ENCODE peak calls at places on chromosomes 1 and 21, in six cellular contexts. P, Q, H, L, M and V are unnamed samples.
A peak's percentile ranks its signal among the peaks of the same experiment; 100 is the strongest.

GRCh38 chr1:87194271-87194774 is 134.4 kb upstream of the LMO4 start:
- DNase-seq in P (no peak), Q (no peak), H (no peak), L (no peak), M (no peak), V (peak; percentile 32)

GRCh38 chr1:206136241-206136640 is 19.1 kb upstream of the AVPR1B start:
- DNase-seq in P (no peak), Q (no peak), H (no peak), L (no peak), M (no peak), V (no peak)

GRCh38 chr1:19349999-19350398 is 37.9 kb downstream of the SLC66A1 start:
- DNase-seq in P (no peak), Q (no peak), H (no peak), L (no peak), M (no peak), V (no peak)

GRCh38 chr1:210362526-210362925 is 33.8 kb downstream of the HHAT start:
- DNase-seq in P (no peak), Q (no peak), H (no peak), L (no peak), M (peak; percentile 67), V (no peak)

GRCh38 chr1:43238104-43238503 is 31.7 kb upstream of the TMEM125 start:
- DNase-seq in P (peak; percentile 68), Q (no peak), H (no peak), L (peak; percentile 73), M (peak; percentile 81), V (peak; percentile 80)

GRCh38 chr21:35170818-35171217 is 121.7 kb upstream of the RUNX1 start:
- DNase-seq in P (no peak), Q (no peak), H (no peak), L (no peak), M (no peak), V (no peak)

GRCh38 chr1:245008761-245009160 is 144.4 kb upstream of the HNRNPU start:
- DNase-seq in P (no peak), Q (no peak), H (no peak), L (no peak), M (peak; percentile 19), V (no peak)

GRCh38 chr1:114833421-114833820 is 21.2 kb upstream of the SYCP1 start:
- DNase-seq in P (no peak), Q (no peak), H (no peak), L (no peak), M (no peak), V (no peak)

GRCh38 chr1:29240986-29241385 is 4.7 kb downstream of the PTPRU start:
- DNase-seq in P (no peak), Q (no peak), H (no peak), L (no peak), M (no peak), V (no peak)

GRCh38 chr1:59704721-59705120 is 110.0 kb upstream of the HOOK1 start:
- DNase-seq in P (no peak), Q (no peak), H (no peak), L (no peak), M (no peak), V (no peak)

GRCh38 chr1:11062965-11063401 is 3.2 kb upstream of the SRM start:
- DNase-seq in P (no peak), Q (no peak), H (no peak), L (no peak), M (no peak), V (no peak)

GRCh38 chr1:25875856-25876692 is 566 bp upstream of the PAQR7 start:
- DNase-seq in P (no peak), Q (peak; percentile 12), H (no peak), L (no peak), M (no peak), V (no peak)

GRCh38 chr1:224380003-224380402 is 23.3 kb downstream of the CNIH4 start:
- DNase-seq in P (no peak), Q (peak; percentile 40), H (peak; percentile 75), L (no peak), M (no peak), V (peak; percentile 60)

GRCh38 chr21:39029086-39029772 is 154.0 kb downstream of the PSMG1 start:
- DNase-seq in P (no peak), Q (no peak), H (no peak), L (no peak), M (peak; percentile 82), V (no peak)

GRCh38 chr1:55463814-55464445 is 248.8 kb upstream of the USP24 start:
- DNase-seq in P (no peak), Q (no peak), H (peak; percentile 34), L (no peak), M (no peak), V (no peak)

GRCh38 chr1:169295425-169295824 is 72.2 kb downstream of the NME7 start:
- DNase-seq in P (no peak), Q (no peak), H (no peak), L (no peak), M (no peak), V (no peak)

GRCh38 chr1:9929431-9930385 is 13.5 kb downstream of the LZIC start:
- DNase-seq in P (no peak), Q (no peak), H (no peak), L (peak; percentile 55), M (peak; percentile 47), V (no peak)

GRCh38 chr1:224621813-224622682 is 5.9 kb downstream of the CNIH3 start:
- DNase-seq in P (no peak), Q (no peak), H (no peak), L (peak; percentile 46), M (no peak), V (no peak)

GRCh38 chr1:26066857-26067256 is 573 bp downstream of the TRIM63 start:
- DNase-seq in P (no peak), Q (no peak), H (no peak), L (no peak), M (peak; percentile 72), V (peak; percentile 87)

GRCh38 chr1:165860065-165860464 is 32.7 kb downstream of the UCK2 start:
- DNase-seq in P (no peak), Q (no peak), H (no peak), L (no peak), M (no peak), V (no peak)

GRCh38 chr1:243903904-243904303 is 53.9 kb upstream of the AKT3 start:
- DNase-seq in P (peak; percentile 36), Q (no peak), H (no peak), L (no peak), M (peak; percentile 44), V (no peak)

GRCh38 chr21:46121286-46122221 is 23.6 kb downstream of the COL6A2 start:
- DNase-seq in P (no peak), Q (peak; percentile 3), H (no peak), L (no peak), M (no peak), V (no peak)

GRCh38 chr1:117363591-117364048 is 3.6 kb upstream of the MAN1A2 start:
- DNase-seq in P (no peak), Q (no peak), H (no peak), L (no peak), M (no peak), V (peak; percentile 29)

GRCh38 chr1:21909286-21909759 is 27.8 kb downstream of the HSPG2 start:
- DNase-seq in P (no peak), Q (no peak), H (no peak), L (no peak), M (peak; percentile 82), V (peak; percentile 38)

GRCh38 chr1:94873520-94874351 is 53.2 kb downstream of the CNN3 start:
- DNase-seq in P (no peak), Q (no peak), H (no peak), L (no peak), M (no peak), V (no peak)

GRCh38 chr1:2548068-2548589 is 8.0 kb upstream of the TNFRSF14 start:
- DNase-seq in P (peak; percentile 68), Q (peak; percentile 84), H (peak; percentile 79), L (peak; percentile 94), M (peak; percentile 73), V (peak; percentile 89)

GRCh38 chr1:180630408-180631196 is 1.2 kb upstream of the XPR1 start:
- DNase-seq in P (no peak), Q (no peak), H (no peak), L (no peak), M (no peak), V (no peak)

GRCh38 chr1:155975375-155976061 is 2.8 kb downstream of the ARHGEF2 start:
- DNase-seq in P (no peak), Q (no peak), H (no peak), L (no peak), M (no peak), V (peak; percentile 40)

GRCh38 chr1:41500378-41500777 is 15.9 kb upstream of the EDN2 start:
- DNase-seq in P (peak; percentile 21), Q (no peak), H (no peak), L (no peak), M (no peak), V (no peak)

GRCh38 chr1:116494745-116495144 is 76.1 kb downstream of the CD58 start:
- DNase-seq in P (no peak), Q (no peak), H (no peak), L (no peak), M (no peak), V (no peak)

GRCh38 chr1:155062702-155063411 is 683 bp upstream of the EFNA4 start:
- DNase-seq in P (peak; percentile 74), Q (peak; percentile 68), H (peak; percentile 75), L (peak; percentile 94), M (peak; percentile 50), V (peak; percentile 66)